ENCODE peak calls at places on chromosome 6, in five cellular contexts. L is upper lobe of left lung, N is HepG2, Z is GM12878, Y is K562. D is an unnamed sample.

GRCh38 chr6:43150051-43150751 is 20.9 kb upstream of the SRF start:
- ATAC-seq in L (no peak), N (peak; percentile 83), Z (no peak), Y (no peak), D (no peak)

GRCh38 chr6:17988422-17988944 is 1.0 kb upstream of the KIF13A start:
- ATAC-seq in L (peak; percentile 60), N (peak; percentile 36), Z (peak; percentile 8), Y (no peak), D (no peak)

GRCh38 chr6:56739836-56740815 is 97.4 kb upstream of the DST start:
- ATAC-seq in L (no peak), N (peak; percentile 96), Z (no peak), Y (no peak), D (no peak)

GRCh38 chr6:134853111-134854055 is 96.5 kb downstream of the ALDH8A1 start:
- ATAC-seq in L (no peak), N (peak; percentile 72), Z (no peak), Y (no peak), D (peak; percentile 74)

GRCh38 chr6:129697788-129698187 is 12.2 kb downstream of the ARHGAP18 start:
- ATAC-seq in L (no peak), N (no peak), Z (peak; percentile 11), Y (no peak), D (no peak)

GRCh38 chr6:135902756-135903331 is 51.3 kb downstream of the PDE7B start:
- ATAC-seq in L (no peak), N (no peak), Z (no peak), Y (no peak), D (no peak)

GRCh38 chr6:15515660-15516375 is 147.0 kb downstream of the DTNBP1 start:
- ATAC-seq in L (no peak), N (no peak), Z (no peak), Y (no peak), D (no peak)

GRCh38 chr6:37279366-37280134 is 21.6 kb upstream of the TMEM217 start:
- ATAC-seq in L (no peak), N (no peak), Z (no peak), Y (no peak), D (peak; percentile 71)

GRCh38 chr6:90131614-90132423 is 164.8 kb downstream of the BACH2 start:
- ATAC-seq in L (no peak), N (no peak), Z (no peak), Y (no peak), D (peak; percentile 34)

GRCh38 chr6:117451607-117452164 is 25.9 kb upstream of the ROS1 start:
- ATAC-seq in L (no peak), N (peak; percentile 56), Z (no peak), Y (no peak), D (no peak)

GRCh38 chr6:112203577-112204349 is 50.6 kb downstream of the LAMA4 start:
- ATAC-seq in L (no peak), N (peak; percentile 62), Z (peak; percentile 54), Y (no peak), D (peak; percentile 76)

GRCh38 chr6:3749390-3749978 is 2.0 kb downstream of the PXDC1 start:
- ATAC-seq in L (peak; percentile 35), N (no peak), Z (no peak), Y (no peak), D (no peak)

GRCh38 chr6:40022867-40023266 is 88.6 kb upstream of the MOCS1 start:
- ATAC-seq in L (no peak), N (no peak), Z (peak; percentile 88), Y (no peak), D (no peak)

GRCh38 chr6:36865835-36866234 is 8.8 kb downstream of the PPIL1 start:
- ATAC-seq in L (no peak), N (no peak), Z (no peak), Y (no peak), D (no peak)

GRCh38 chr6:166325383-166326042 is 16.8 kb downstream of the SFT2D1 start:
- ATAC-seq in L (no peak), N (no peak), Z (peak; percentile 96), Y (no peak), D (no peak)

GRCh38 chr6:132405143-132405915 is 4.1 kb upstream of the MOXD1 start:
- ATAC-seq in L (no peak), N (no peak), Z (peak; percentile 75), Y (no peak), D (no peak)

GRCh38 chr6:132231121-132231520 is 170.2 kb downstream of the MOXD1 start:
- ATAC-seq in L (no peak), N (no peak), Z (no peak), Y (no peak), D (no peak)

GRCh38 chr6:49937811-49938210 is 26.2 kb downstream of the DEFB114 start:
- ATAC-seq in L (no peak), N (no peak), Z (no peak), Y (no peak), D (no peak)

GRCh38 chr6:126112171-126112632 is 125.9 kb downstream of the TRMT11 start:
- ATAC-seq in L (no peak), N (no peak), Z (no peak), Y (peak; percentile 80), D (no peak)

GRCh38 chr6:29414588-29414987 is at the start of gene OR12D1:
- ATAC-seq in L (no peak), N (no peak), Z (no peak), Y (no peak), D (no peak)

GRCh38 chr6:23994013-23994412 is 132.0 kb upstream of the NRSN1 start:
- ATAC-seq in L (no peak), N (no peak), Z (no peak), Y (no peak), D (no peak)

GRCh38 chr6:136060052-136060451 is 190.1 kb downstream of the MTFR2 start:
- ATAC-seq in L (no peak), N (no peak), Z (no peak), Y (no peak), D (no peak)

GRCh38 chr6:129748901-129749748 is 39.1 kb upstream of the ARHGAP18 start:
- ATAC-seq in L (no peak), N (peak; percentile 51), Z (peak; percentile 55), Y (peak; percentile 22), D (no peak)

DNA sequence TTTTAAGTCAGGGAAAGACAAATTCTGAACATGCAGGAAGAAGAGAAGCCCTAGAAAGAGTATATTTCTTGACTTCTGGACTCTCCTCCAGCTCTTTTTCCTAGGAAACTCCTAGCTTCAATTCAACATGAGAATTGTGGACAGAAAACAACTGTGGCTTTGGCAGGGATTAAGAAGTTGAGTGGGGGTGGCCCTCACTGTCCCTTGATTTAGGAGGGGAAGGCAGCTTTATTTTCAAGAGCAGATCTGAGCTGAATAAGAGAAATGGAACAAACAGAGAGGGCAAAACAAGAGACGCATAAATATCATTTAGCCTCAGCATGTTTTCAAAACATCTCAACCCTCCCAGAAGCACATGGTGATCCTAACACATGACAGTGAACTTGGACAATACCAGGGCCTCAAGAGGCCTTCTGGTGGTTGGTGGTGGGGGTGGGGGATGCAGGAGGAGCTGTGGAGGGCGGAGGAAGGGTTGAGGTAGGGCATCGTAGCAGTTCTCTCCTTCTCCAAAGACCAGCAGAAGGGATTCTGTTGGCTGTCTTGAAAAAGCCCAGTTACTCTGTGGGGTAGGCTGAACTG is 21.0 kb upstream of the TAGAP start:
- ATAC-seq in L (no peak), N (no peak), Z (no peak), Y (no peak), D (no peak)
- TF ChIP-seq POLR2AphosphoS5 in L (no peak), N (no peak), Z (no peak), Y (no peak), D (no peak)

GRCh38 chr6:13404892-13405254 is 76.5 kb upstream of the TBC1D7 start:
- ATAC-seq in L (no peak), N (no peak), Z (no peak), Y (no peak), D (no peak)

GRCh38 chr6:13406051-13406477 is 77.7 kb upstream of the TBC1D7 start:
- ATAC-seq in L (no peak), N (peak; percentile 17), Z (no peak), Y (no peak), D (no peak)

GRCh38 chr6:13402711-13403110 is 74.4 kb upstream of the TBC1D7 start:
- ATAC-seq in L (no peak), N (no peak), Z (no peak), Y (no peak), D (no peak)

GRCh38 chr6:13406781-13407180 is 78.4 kb upstream of the TBC1D7 start:
- ATAC-seq in L (no peak), N (peak; percentile 71), Z (peak; percentile 54), Y (peak; percentile 84), D (no peak)

DNA sequence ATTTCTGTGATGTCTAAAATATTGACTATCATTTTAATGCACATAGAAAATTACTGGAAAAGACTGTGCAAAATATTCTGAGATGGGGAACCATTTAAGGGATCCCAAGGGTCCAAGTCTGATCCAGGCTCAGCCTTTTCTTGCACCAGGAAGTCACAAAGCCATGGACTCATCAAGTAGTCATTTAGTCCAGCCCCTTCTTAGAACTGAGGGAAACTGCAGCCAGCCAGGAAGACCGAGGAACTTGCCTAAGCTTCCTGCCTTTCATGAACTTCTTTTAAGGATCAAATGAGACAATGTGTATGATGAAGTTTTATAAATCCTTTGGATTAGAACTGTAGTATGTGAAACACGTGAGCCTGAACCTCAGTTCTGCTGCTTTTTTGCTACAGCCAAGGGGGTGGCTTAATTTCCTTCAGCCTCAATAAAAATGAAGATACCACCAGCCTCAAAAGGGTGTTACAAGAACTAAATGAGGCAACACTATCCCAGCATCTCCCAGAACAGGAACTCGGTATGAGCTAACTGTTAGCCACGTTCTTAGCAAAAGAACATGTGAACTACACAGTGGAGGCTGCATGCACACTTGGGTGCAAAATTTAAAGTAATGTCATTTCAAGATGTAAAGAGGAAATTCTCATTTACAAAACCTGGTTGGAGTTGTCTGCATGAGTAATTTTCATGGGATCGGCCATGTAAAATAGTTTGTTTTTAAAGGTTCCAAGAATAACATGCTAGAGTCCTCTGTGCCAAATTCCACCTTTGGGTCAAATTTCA is 76.0 kb upstream of the TBC1D7 start:
- ATAC-seq in L (peak; percentile 59), N (no peak), Z (no peak), Y (no peak), D (peak; percentile 19)
- TF ChIP-seq EP300 in L (no peak), N (no peak), Z (no peak), Y (no peak), D (no peak)

DNA sequence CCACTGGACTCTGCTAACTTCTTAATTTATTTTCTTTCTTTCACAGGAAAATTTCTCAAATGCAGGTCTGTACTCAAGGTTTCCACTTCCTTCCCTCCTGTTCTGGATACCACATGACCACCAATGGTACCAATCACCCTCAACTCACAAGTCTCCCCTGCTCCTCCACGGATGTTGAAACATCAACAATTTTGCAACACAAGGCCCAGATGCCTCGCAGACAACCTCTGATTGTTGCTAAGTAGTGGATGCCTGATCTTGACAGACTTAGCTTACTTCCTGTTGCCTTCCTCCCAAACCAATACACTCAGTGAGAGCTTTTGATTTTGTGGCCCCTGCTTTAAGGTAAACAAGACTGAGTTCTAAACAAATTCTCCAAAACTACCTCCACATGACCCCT is 146.6 kb downstream of the FRK start:
- ATAC-seq in L (no peak), N (no peak), Z (no peak), Y (no peak), D (no peak)
- H3K4me1 ChIP-seq in L (no peaks in the 10 kb centered on the region), N (no peaks in the 10 kb centered on the region), Z (no peaks in the 10 kb centered on the region), Y (no peaks in the 10 kb centered on the region), D (no peaks in the 10 kb centered on the region)

DNA sequence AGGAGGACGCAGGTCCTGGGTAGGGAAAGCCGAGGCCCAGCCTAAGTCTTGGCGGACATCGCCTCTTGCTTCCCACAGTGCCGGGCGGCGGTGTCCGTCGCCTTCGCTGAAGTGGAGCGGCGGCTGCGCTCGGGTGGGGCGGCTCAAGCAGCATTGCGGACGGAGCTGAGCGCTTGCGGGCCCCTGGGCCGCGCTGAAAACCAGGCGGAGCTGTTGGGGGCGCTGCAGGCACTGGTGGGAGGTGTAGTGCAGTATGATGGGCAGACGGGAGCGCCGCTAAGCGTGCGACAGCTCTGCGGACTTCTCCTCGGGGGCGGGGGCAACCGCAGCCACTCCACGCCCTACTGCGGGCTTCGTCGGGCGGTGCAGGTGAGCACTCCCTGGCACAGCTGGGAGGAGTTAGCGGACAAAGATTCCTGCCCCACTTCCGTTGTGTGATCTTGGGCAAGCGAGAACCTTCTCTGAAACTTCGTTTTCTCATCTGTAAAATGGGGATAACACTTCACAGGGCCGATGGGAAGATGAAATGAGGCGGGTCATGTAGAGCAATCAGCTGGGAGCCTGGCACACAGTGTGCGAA is 4.3 kb downstream of the PRSS16 start:
- ATAC-seq in L (peak; percentile 93), N (peak; percentile 62), Z (peak; percentile 97), Y (peak; percentile 94), D (peak; percentile 60)
- TF ChIP-seq POLR2AphosphoS5 in L (peak; percentile 44), N (no peak), Z (no peak), Y (no peak), D (no peak)